ENCODE peak calls at places on chromosomes 11 and 22, in eight cellular contexts. O, D, Z, T, C, U, H and P are unnamed samples.

GRCh38 chr22:36928826-36929535 is 15.6 kb downstream of the CSF2RB start:
- DNase-seq in O (no peak), D (no peak), Z (no peak), T (no peak), C (no peak), U (no peak), H (no peak), P (no peak)

GRCh38 chr11:86369668-86370067 is 5.0 kb upstream of the CCDC81 start:
- DNase-seq in O (no peak), D (no peak), Z (no peak), T (no peak), C (no peak), U (no peak), H (no peak), P (no peak)

GRCh38 chr11:44818110-44818509 is 91.3 kb downstream of the TSPAN18 start:
- DNase-seq in O (no peak), D (no peak), Z (no peak), T (no peak), C (no peak), U (no peak), H (no peak), P (no peak)

GRCh38 chr22:46088541-46089311 is 61.6 kb upstream of the PPARA start:
- DNase-seq in O (peak), D (no peak), Z (no peak), T (no peak), C (no peak), U (no peak), H (peak), P (peak)

GRCh38 chr11:118436639-118437045 is 350 bp downstream of the KMT2A start:
- DNase-seq in O (peak), D (peak), Z (no peak), T (no peak), C (no peak), U (peak), H (peak), P (no peak)

GRCh38 chr11:13328276-13328675 is 50.7 kb downstream of the BMAL1 start:
- DNase-seq in O (no peak), D (no peak), Z (no peak), T (no peak), C (no peak), U (peak), H (no peak), P (no peak)

GRCh38 chr11:102467080-102467708 is 14.6 kb upstream of the TMEM123 start:
- DNase-seq in O (no peak), D (no peak), Z (no peak), T (no peak), C (no peak), U (no peak), H (no peak), P (no peak)

GRCh38 chr11:17699157-17700114 is 19.9 kb upstream of the MYOD1 start:
- DNase-seq in O (peak), D (no peak), Z (no peak), T (no peak), C (no peak), U (no peak), H (peak), P (no peak)

GRCh38 chr11:69819109-69819490 is at the start of gene FGF3:
- DNase-seq in O (no peak), D (no peak), Z (no peak), T (no peak), C (no peak), U (no peak), H (no peak), P (no peak)

GRCh38 chr22:45094826-45095225 is 68.9 kb upstream of the NUP50 start:
- DNase-seq in O (no peak), D (no peak), Z (no peak), T (no peak), C (no peak), U (no peak), H (no peak), P (no peak)

GRCh38 chr11:794766-795637 is 3.1 kb downstream of the SLC25A22 start:
- DNase-seq in O (no peak), D (no peak), Z (no peak), T (no peak), C (no peak), U (peak), H (no peak), P (no peak)

GRCh38 chr11:117878314-117878938 is 2.0 kb upstream of the FXYD6 start:
- DNase-seq in O (no peak), D (no peak), Z (no peak), T (no peak), C (no peak), U (no peak), H (no peak), P (no peak)